ENCODE peak calls at places on chromosomes 12 and 14, in four cellular contexts. R, W, M and V are unnamed samples.

GRCh38 chr14:77036484-77037337 is 8.2 kb upstream of the IRF2BPL start:
- DNase-seq in R (no peak), W (no peak), M (no peak), V (no peak)

GRCh38 chr14:75764022-75764421 is 103.0 kb downstream of the TTLL5 start:
- DNase-seq in R (no peak), W (no peak), M (no peak), V (no peak)

GRCh38 chr12:62581288-62582064 is 114.8 kb downstream of the MON2 start:
- DNase-seq in R (peak; percentile 25), W (peak; percentile 48), M (peak; percentile 38), V (peak; percentile 58)

GRCh38 chr14:92789457-92790089 is 4.5 kb upstream of the GOLGA5 start:
- DNase-seq in R (no peak), W (no peak), M (no peak), V (no peak)

GRCh38 chr12:104057771-104058197 is 6.5 kb upstream of the HCFC2 start:
- DNase-seq in R (no peak), W (peak; percentile 19), M (no peak), V (peak; percentile 53)

GRCh38 chr14:100673085-100673806 is 53.4 kb upstream of the DLK1 start:
- DNase-seq in R (no peak), W (no peak), M (no peak), V (no peak)

GRCh38 chr14:64953661-64954060 is 11.1 kb upstream of the GPX2 start:
- DNase-seq in R (no peak), W (no peak), M (no peak), V (no peak)

GRCh38 chr12:7460375-7461259 is 16.7 kb upstream of the CD163L1 start:
- DNase-seq in R (peak; percentile 33), W (peak; percentile 46), M (peak; percentile 34), V (peak; percentile 73)

GRCh38 chr12:109879332-109880048 is 851 bp downstream of the GLTP start:
- DNase-seq in R (peak; percentile 17), W (no peak), M (no peak), V (peak; percentile 33)

GRCh38 chr12:101830391-101831325 is at the start of gene GNPTAB:
- DNase-seq in R (peak; percentile 86), W (peak; percentile 95), M (peak; percentile 82), V (peak; percentile 94)

GRCh38 chr14:30227871-30228270 is 300.2 kb upstream of the PRKD1 start:
- DNase-seq in R (peak; percentile 68), W (no peak), M (no peak), V (peak; percentile 75)

GRCh38 chr12:132491349-132491663 is 1.4 kb downstream of the FBRSL1 start:
- DNase-seq in R (no peak), W (no peak), M (no peak), V (no peak)
- H4K20me1 ChIP-seq in R (peaks cover 13% of the 10 kb centered on the region), W (no peaks in the 10 kb centered on the region), M (no peaks in the 10 kb centered on the region), V (peaks cover 3% of the 10 kb centered on the region)

GRCh38 chr14:53016491-53016890 is 65.6 kb upstream of the FERMT2 start:
- DNase-seq in R (no peak), W (no peak), M (no peak), V (no peak)
- H3K9ac ChIP-seq in R (no peak overlapping the region), W (no peak overlapping the region), M (no peak overlapping the region), V (no peak overlapping the region)

GRCh38 chr14:23352506-23353432 is at the start of gene SLC22A17:
- DNase-seq in R (peak; percentile 60), W (no peak), M (peak; percentile 13), V (peak; percentile 59)
- TF ChIP-seq EZH2 in R (no peak), W (no peak), M (no peak), V (peak; percentile 76)

GRCh38 chr14:50122291-50122690 is 5.9 kb upstream of the VCPKMT start:
- DNase-seq in R (no peak), W (no peak), M (no peak), V (no peak)
- H4K20me1 ChIP-seq in R (no peaks in the 10 kb centered on the region), W (no peaks in the 10 kb centered on the region), M (no peaks in the 10 kb centered on the region), V (no peaks in the 10 kb centered on the region)